ENCODE peak calls at places on chromosomes 4 and X, in eight cellular contexts. G, L, R, S, O, P, U and Z are unnamed samples.

GRCh38 chrX:16869393-16870094 is 618 bp downstream of the RBBP7 start:
- DNase-seq in G (peak; percentile 52), L (peak; percentile 37), R (no peak), S (peak; percentile 43), O (peak; percentile 37), P (peak; percentile 42), U (peak; percentile 75), Z (no peak)

GRCh38 chr4:13793020-13793710 is 165.6 kb upstream of the BOD1L1 start:
- DNase-seq in G (no peak), L (no peak), R (no peak), S (no peak), O (no peak), P (no peak), U (no peak), Z (peak; percentile 15)

GRCh38 chrX:5958523-5958922 is 270.1 kb downstream of the NLGN4X start:
- DNase-seq in G (no peak), L (peak; percentile 2), R (no peak), S (no peak), O (no peak), P (no peak), U (no peak), Z (no peak)

GRCh38 chrX:40100141-40100536 is 2.4 kb upstream of the BCOR start:
- DNase-seq in G (peak; percentile 32), L (no peak), R (peak; percentile 43), S (no peak), O (no peak), P (no peak), U (no peak), Z (no peak)

GRCh38 chr4:103092245-103092644 is 7.4 kb downstream of the BDH2 start:
- DNase-seq in G (no peak), L (no peak), R (peak; percentile 22), S (no peak), O (no peak), P (no peak), U (no peak), Z (no peak)

GRCh38 chr4:93646225-93646930 is 182.2 kb upstream of the ATOH1 start:
- DNase-seq in G (no peak), L (peak; percentile 64), R (no peak), S (no peak), O (no peak), P (no peak), U (no peak), Z (no peak)

GRCh38 chr4:122874194-122874593 is 47.6 kb downstream of the FGF2 start:
- DNase-seq in G (peak; percentile 43), L (no peak), R (peak; percentile 93), S (no peak), O (no peak), P (peak; percentile 87), U (no peak), Z (no peak)

GRCh38 chrX:118216488-118216887 is 99.9 kb upstream of the KLHL13 start:
- DNase-seq in G (no peak), L (no peak), R (no peak), S (no peak), O (no peak), P (no peak), U (peak; percentile 2), Z (no peak)

GRCh38 chrX:112670964-112671363 is 8.8 kb downstream of the LHFPL1 start:
- DNase-seq in G (no peak), L (no peak), R (no peak), S (no peak), O (no peak), P (no peak), U (no peak), Z (no peak)

GRCh38 chr4:71231073-71231752 is 107.6 kb upstream of the SLC4A4 start:
- DNase-seq in G (peak; percentile 67), L (peak; percentile 88), R (no peak), S (no peak), O (no peak), P (peak; percentile 77), U (peak; percentile 39), Z (no peak)

GRCh38 chrX:44245730-44246129 is 97.7 kb downstream of the EFHC2 start:
- DNase-seq in G (no peak), L (no peak), R (no peak), S (no peak), O (peak; percentile 16), P (no peak), U (no peak), Z (no peak)